ENCODE peak calls at places on chromosomes 7 and 10, in seven cellular contexts. M is pancreas; Y is aorta; G is stomach; Q is Caco-2; K is ovary; Z is CD4-positive, alpha-beta memory T cell. D is an unnamed sample.

GRCh38 chr10:113540845-113541553 is 11.9 kb upstream of the HABP2 start:
- DNase-seq in K (no peak), Y (no peak), Q (peak; percentile 71), G (no peak), M (no peak), Z (no peak), D (no peak)

GRCh38 chr7:25959168-25959734 is 192.7 kb upstream of the NFE2L3 start:
- DNase-seq in Q (peak; percentile 5), M (no peak), Z (no peak), K (no peak), Y (no peak), G (no peak), D (no peak)

GRCh38 chr7:136133491-136133990 is 156.4 kb upstream of the MTPN start:
- DNase-seq in M (no peak), G (no peak), Q (no peak), Z (no peak), K (peak; percentile 50), Y (no peak), D (no peak)

GRCh38 chr7:90276033-90276728 is 31.2 kb downstream of the CFAP69 start:
- DNase-seq in G (no peak), K (no peak), Z (no peak), M (no peak), Q (peak; percentile 75), Y (no peak), D (no peak)

GRCh38 chr7:157355784-157356511 is 19.1 kb downstream of the DNAJB6 start:
- DNase-seq in Z (no peak), G (peak; percentile 42), M (no peak), Q (peak; percentile 40), K (no peak), Y (peak; percentile 76), D (no peak)

GRCh38 chr10:1715821-1716220 is 21.5 kb downstream of the ADARB2 start:
- DNase-seq in G (peak; percentile 38), Z (no peak), M (no peak), Y (no peak), K (no peak), Q (peak; percentile 63), D (no peak)

GRCh38 chr10:68223535-68224165 is 8.3 kb downstream of the ATOH7 start:
- DNase-seq in Q (peak; percentile 60), M (no peak), G (no peak), K (no peak), Y (no peak), Z (no peak), D (no peak)

GRCh38 chr10:60704480-60704879 is 73.8 kb upstream of the CDK1 start:
- DNase-seq in Q (peak; percentile 64), M (no peak), Z (no peak), Y (no peak), K (no peak), G (no peak), D (no peak)

GRCh38 chr10:9302142-9302746 is 1247.8 kb downstream of the GATA3 start:
- DNase-seq in Z (peak; percentile 45), G (no peak), M (no peak), K (no peak), Q (peak; percentile 53), Y (no peak), D (no peak)

GRCh38 chr10:58412502-58412961 is 27.3 kb downstream of the TFAM start:
- DNase-seq in Y (no peak), Q (peak; percentile 71), M (no peak), G (no peak), Z (no peak), K (no peak), D (no peak)

GRCh38 chr10:116352125-116352524 is 27.9 kb downstream of the CCDC172 start:
- DNase-seq in G (no peak), Y (no peak), M (no peak), K (no peak), Q (no peak), Z (no peak), D (no peak)

GRCh38 chr10:17062493-17063487 is 66.8 kb downstream of the CUBN start:
- DNase-seq in Q (no peak), Z (no peak), K (peak; percentile 51), G (no peak), M (peak; percentile 55), Y (peak; percentile 86), D (no peak)

GRCh38 chr7:118352854-118353453 is 128.4 kb downstream of the ANKRD7 start:
- DNase-seq in Y (no peak), Q (peak; percentile 36), M (no peak), Z (no peak), G (no peak), K (no peak), D (no peak)

GRCh38 chr10:118564652-118565051 is 30.8 kb downstream of the PRLHR start:
- DNase-seq in Z (no peak), K (no peak), Q (peak; percentile 35), G (no peak), M (no peak), Y (no peak), D (no peak)

GRCh38 chr10:3783313-3783689 is 1.7 kb downstream of the KLF6 start:
- DNase-seq in Q (peak; percentile 68), Y (peak; percentile 88), K (peak; percentile 73), G (peak; percentile 65), M (peak; percentile 75), Z (peak; percentile 76), D (peak; percentile 56)

GRCh38 chr10:51109821-51110533 is 35.7 kb downstream of the PRKG1 start:
- DNase-seq in Y (no peak), M (no peak), K (no peak), Q (no peak), G (no peak), Z (no peak), D (no peak)

GRCh38 chr7:23545493-23545892 is 13.7 kb upstream of the TRA2A start:
- DNase-seq in Z (no peak), M (no peak), Y (no peak), G (no peak), Q (no peak), K (no peak), D (no peak)

GRCh38 chr7:94266278-94266677 is 128.4 kb upstream of the COL1A2 start:
- DNase-seq in K (no peak), M (no peak), Q (no peak), G (no peak), Y (no peak), Z (no peak), D (no peak)

GRCh38 chr7:1899201-1899600 is 229.1 kb downstream of the ELFN1 start:
- DNase-seq in G (no peak), Q (no peak), Z (no peak), Y (no peak), K (no peak), M (no peak), D (no peak)

GRCh38 chr7:154950992-154951391 is 51.9 kb downstream of the PAXIP1 start:
- DNase-seq in K (no peak), M (no peak), Z (no peak), Y (no peak), G (no peak), Q (no peak), D (no peak)

GRCh38 chr7:154947604-154948003 is 55.3 kb downstream of the PAXIP1 start:
- DNase-seq in Z (no peak), Y (no peak), Q (peak; percentile 12), M (no peak), K (no peak), G (no peak), D (no peak)

GRCh38 chr7:154942718-154943117 is 60.2 kb downstream of the PAXIP1 start:
- DNase-seq in Z (no peak), Q (no peak), G (no peak), M (no peak), Y (no peak), K (no peak), D (no peak)

GRCh38 chr7:154946166-154946565 is 56.8 kb downstream of the PAXIP1 start:
- DNase-seq in M (no peak), Y (no peak), Z (no peak), K (no peak), G (no peak), Q (no peak), D (no peak)
- H3K36me3 ChIP-seq in M (peaks cover 33% of the 10 kb centered on the region), Y (no peaks in the 10 kb centered on the region), Z (peaks cover 38% of the 10 kb centered on the region), K (no peaks in the 10 kb centered on the region), G (peaks cover 83% of the 10 kb centered on the region), Q (peaks cover 4% of the 10 kb centered on the region), D (peaks cover 39% of the 10 kb centered on the region)

GRCh38 chr7:105979405-105979804 is 16.3 kb downstream of the CDHR3 start:
- DNase-seq in Y (no peak), Z (no peak), K (no peak), G (no peak), Q (no peak), M (no peak), D (no peak)

GRCh38 chr7:105978974-105979373 is 15.9 kb downstream of the CDHR3 start:
- DNase-seq in Z (no peak), K (no peak), M (no peak), G (no peak), Q (no peak), Y (no peak), D (no peak)

GRCh38 chr7:105978035-105978434 is 15.0 kb downstream of the CDHR3 start:
- DNase-seq in Y (no peak), G (no peak), Q (no peak), Z (no peak), M (no peak), K (no peak), D (no peak)

GRCh38 chr7:105975770-105976428 is 12.8 kb downstream of the CDHR3 start:
- DNase-seq in K (no peak), Y (no peak), Q (no peak), G (no peak), M (no peak), Z (no peak), D (no peak)

GRCh38 chr7:105976868-105977267 is 13.8 kb downstream of the CDHR3 start:
- DNase-seq in G (no peak), Y (no peak), M (no peak), Z (no peak), K (no peak), Q (no peak), D (no peak)
- H3K4me3 ChIP-seq in G (no peak overlapping the region), Y (no peak overlapping the region), M (no peak overlapping the region), Z (no peak overlapping the region), K (no peak overlapping the region), Q (no peak overlapping the region), D (no peak overlapping the region)

GRCh38 chr7:134892963-134893362 is 93.3 kb upstream of the AGBL3 start:
- DNase-seq in Z (no peak), K (no peak), M (no peak), Y (no peak), G (no peak), Q (no peak), D (no peak)

GRCh38 chr7:134890246-134891240 is 95.8 kb upstream of the AGBL3 start:
- DNase-seq in M (no peak), Z (no peak), G (no peak), Y (no peak), Q (no peak), K (peak; percentile 59), D (no peak)

GRCh38 chr7:134892002-134892693 is 94.2 kb upstream of the AGBL3 start:
- DNase-seq in Y (no peak), K (no peak), Q (no peak), G (no peak), Z (no peak), M (no peak), D (no peak)

GRCh38 chr7:134893920-134894319 is 92.4 kb upstream of the AGBL3 start:
- DNase-seq in Q (no peak), Z (no peak), K (no peak), Y (no peak), G (no peak), M (no peak), D (no peak)

GRCh38 chr7:134891262-134892001 is 94.9 kb upstream of the AGBL3 start:
- DNase-seq in Y (peak; percentile 82), G (peak; percentile 38), Q (peak; percentile 94), M (peak; percentile 73), Z (no peak), K (peak; percentile 86), D (no peak)
- H3K4me1 ChIP-seq in Y (peaks cover 14% of the 10 kb centered on the region), G (peaks cover 4% of the 10 kb centered on the region), Q (peaks cover 53% of the 10 kb centered on the region), M (no peaks in the 10 kb centered on the region), Z (peaks cover 6% of the 10 kb centered on the region), K (peaks cover 31% of the 10 kb centered on the region), D (no peaks in the 10 kb centered on the region)

GRCh38 chr10:101968910-101969321 is 87.1 kb downstream of the ARMH3 start:
- DNase-seq in Q (no peak), K (no peak), M (no peak), Z (no peak), Y (no peak), G (no peak), D (no peak)
- H3K36me3 ChIP-seq in Q (no peaks in the 10 kb centered on the region), K (no peaks in the 10 kb centered on the region), M (peaks cover 7% of the 10 kb centered on the region), Z (peaks cover 16% of the 10 kb centered on the region), Y (peaks cover 5% of the 10 kb centered on the region), G (peaks cover 64% of the 10 kb centered on the region), D (peaks cover 25% of the 10 kb centered on the region)